ENCODE peak calls at places on chromosomes 6 and 20, in seven cellular contexts. One of them, this sample, is unnamed.

GRCh38 chr20:57680934-57681914 is 28.6 kb downstream of the PMEPA1 start:
- DNase-seq in H1: no peak
- DNase-seq in IMR-90: no peak
- DNase-seq in neuronal stem cell: no peak
- DNase-seq in mesendoderm: no peak
- DNase-seq in mesenchymal stem cell: no peak
- DNase-seq in trophoblast cell: peak; percentile 28
- DNase-seq in this sample: no peak

GRCh38 chr6:117840541-117840983 is 66.5 kb upstream of the SLC35F1 start:
- DNase-seq in mesenchymal stem cell: peak; percentile 57
- DNase-seq in IMR-90: peak; percentile 36
- DNase-seq in H1: no peak
- DNase-seq in mesendoderm: peak; percentile 70
- DNase-seq in trophoblast cell: peak; percentile 76
- DNase-seq in neuronal stem cell: peak; percentile 47
- DNase-seq in this sample: no peak

GRCh38 chr20:57470666-57471495 is 54.1 kb downstream of the CTCFL start:
- DNase-seq in neuronal stem cell: no peak
- DNase-seq in mesendoderm: no peak
- DNase-seq in mesenchymal stem cell: no peak
- DNase-seq in trophoblast cell: no peak
- DNase-seq in IMR-90: no peak
- DNase-seq in H1: no peak
- DNase-seq in this sample: no peak

GRCh38 chr6:38974389-38975133 is 74.0 kb upstream of the GLP1R start:
- DNase-seq in H1: no peak
- DNase-seq in trophoblast cell: peak; percentile 18
- DNase-seq in IMR-90: peak; percentile 4
- DNase-seq in neuronal stem cell: no peak
- DNase-seq in mesenchymal stem cell: peak; percentile 26
- DNase-seq in mesendoderm: peak; percentile 55
- DNase-seq in this sample: no peak

GRCh38 chr6:107624541-107624940 is 134.6 kb downstream of the SOBP start:
- DNase-seq in neuronal stem cell: no peak
- DNase-seq in IMR-90: peak; percentile 31
- DNase-seq in trophoblast cell: peak; percentile 83
- DNase-seq in H1: no peak
- DNase-seq in mesenchymal stem cell: no peak
- DNase-seq in mesendoderm: no peak
- DNase-seq in this sample: no peak

GRCh38 chr20:723756-724155 is 44.5 kb downstream of the SLC52A3 start:
- DNase-seq in IMR-90: no peak
- DNase-seq in neuronal stem cell: no peak
- DNase-seq in mesendoderm: no peak
- DNase-seq in trophoblast cell: no peak
- DNase-seq in mesenchymal stem cell: no peak
- DNase-seq in H1: no peak
- DNase-seq in this sample: peak; percentile 58

GRCh38 chr20:7038029-7038428 is 270.5 kb downstream of the BMP2 start:
- DNase-seq in neuronal stem cell: no peak
- DNase-seq in H1: no peak
- DNase-seq in IMR-90: no peak
- DNase-seq in mesendoderm: no peak
- DNase-seq in trophoblast cell: no peak
- DNase-seq in mesenchymal stem cell: no peak
- DNase-seq in this sample: no peak

GRCh38 chr20:44536139-44536538 is 14.3 kb upstream of the SERINC3 start:
- DNase-seq in neuronal stem cell: no peak
- DNase-seq in trophoblast cell: no peak
- DNase-seq in IMR-90: no peak
- DNase-seq in mesenchymal stem cell: no peak
- DNase-seq in H1: no peak
- DNase-seq in mesendoderm: no peak
- DNase-seq in this sample: no peak

GRCh38 chr20:63284544-63284949 is 8.4 kb upstream of the COL20A1 start:
- DNase-seq in H1: no peak
- DNase-seq in mesendoderm: no peak
- DNase-seq in neuronal stem cell: no peak
- DNase-seq in trophoblast cell: no peak
- DNase-seq in IMR-90: no peak
- DNase-seq in mesenchymal stem cell: no peak
- DNase-seq in this sample: no peak

GRCh38 chr20:52433326-52434040 is 241.9 kb upstream of the ZFP64 start:
- DNase-seq in H1: no peak
- DNase-seq in mesendoderm: no peak
- DNase-seq in neuronal stem cell: no peak
- DNase-seq in trophoblast cell: no peak
- DNase-seq in mesenchymal stem cell: no peak
- DNase-seq in IMR-90: no peak
- DNase-seq in this sample: no peak

GRCh38 chr6:26126394-26127221 is 39.4 kb downstream of the HFE start:
- DNase-seq in neuronal stem cell: no peak
- DNase-seq in mesendoderm: no peak
- DNase-seq in mesenchymal stem cell: no peak
- DNase-seq in trophoblast cell: peak; percentile 39
- DNase-seq in H1: no peak
- DNase-seq in IMR-90: peak; percentile 43
- DNase-seq in this sample: no peak
- H2AK5ac ChIP-seq in neuronal stem cell: no peak overlapping the region
- H2AK5ac ChIP-seq in mesendoderm: no peak overlapping the region
- H2AK5ac ChIP-seq in mesenchymal stem cell: no peak overlapping the region
- H2AK5ac ChIP-seq in trophoblast cell: no peak overlapping the region
- H2AK5ac ChIP-seq in H1: no peak overlapping the region
- H2AK5ac ChIP-seq in IMR-90: peak overlapping the region; percentile 87
- H2AK5ac ChIP-seq in this sample: no peak overlapping the region

DNA sequence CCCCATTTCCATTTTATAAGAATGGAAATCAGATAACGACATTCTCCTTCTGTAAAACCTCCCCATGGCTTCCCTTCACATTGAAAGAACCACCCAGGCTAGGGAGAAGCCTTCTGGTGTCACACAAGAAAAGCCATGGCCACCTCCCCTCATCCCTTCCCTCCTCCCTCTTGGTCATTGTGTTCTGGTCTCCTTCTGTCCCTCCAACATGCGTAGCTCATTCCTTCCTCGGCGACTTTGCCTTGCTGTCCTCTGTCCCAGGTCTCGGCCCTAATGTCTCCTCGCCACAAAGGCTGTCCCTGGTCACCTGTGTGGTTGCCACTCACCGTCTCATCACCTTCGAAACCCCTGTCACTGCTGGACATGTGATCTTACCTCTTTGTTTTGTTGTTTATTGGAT is 193.9 kb downstream of the BCAS1 start:
- DNase-seq in mesendoderm: no peak
- DNase-seq in trophoblast cell: no peak
- DNase-seq in neuronal stem cell: no peak
- DNase-seq in IMR-90: no peak
- DNase-seq in H1: no peak
- DNase-seq in mesenchymal stem cell: no peak
- DNase-seq in this sample: no peak
- H3K18ac ChIP-seq in mesendoderm: no peak overlapping the region
- H3K18ac ChIP-seq in trophoblast cell: no peak overlapping the region
- H3K18ac ChIP-seq in neuronal stem cell: peak overlapping the region; percentile 1
- H3K18ac ChIP-seq in IMR-90: no peak overlapping the region
- H3K18ac ChIP-seq in H1: peak overlapping the region; percentile 66
- H3K18ac ChIP-seq in mesenchymal stem cell: no peak overlapping the region
- H3K18ac ChIP-seq in this sample: no peak overlapping the region

DNA sequence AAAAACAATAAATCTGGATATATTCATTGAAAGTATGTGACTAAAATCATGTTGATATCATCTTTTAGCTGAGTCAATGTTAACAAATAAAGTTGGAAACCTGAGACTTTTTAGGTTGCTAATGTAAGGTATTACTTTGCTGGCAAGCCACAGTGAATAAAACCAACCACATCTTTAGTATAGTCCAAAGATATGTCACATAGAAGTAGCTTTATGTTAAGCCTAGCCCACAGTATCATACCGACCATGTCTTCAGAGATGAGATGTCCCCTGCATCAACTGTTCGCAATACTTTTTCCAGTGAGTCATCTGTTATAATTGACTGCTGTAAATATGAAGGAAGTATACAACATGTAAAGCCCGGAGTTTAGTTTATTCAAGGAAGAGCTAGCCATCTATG is 107.6 kb upstream of the MCHR2 start:
- DNase-seq in H1: no peak
- DNase-seq in mesendoderm: no peak
- DNase-seq in neuronal stem cell: no peak
- DNase-seq in IMR-90: peak; percentile 7
- DNase-seq in mesenchymal stem cell: no peak
- DNase-seq in trophoblast cell: no peak
- DNase-seq in this sample: no peak
- H2AK5ac ChIP-seq in H1: no peak overlapping the region
- H2AK5ac ChIP-seq in mesendoderm: no peak overlapping the region
- H2AK5ac ChIP-seq in neuronal stem cell: no peak overlapping the region
- H2AK5ac ChIP-seq in IMR-90: no peak overlapping the region
- H2AK5ac ChIP-seq in mesenchymal stem cell: no peak overlapping the region
- H2AK5ac ChIP-seq in trophoblast cell: no peak overlapping the region
- H2AK5ac ChIP-seq in this sample: no peak overlapping the region

GRCh38 chr20:24362080-24362479 is 107.3 kb upstream of the SYNDIG1 start:
- DNase-seq in mesendoderm: no peak
- DNase-seq in H1: no peak
- DNase-seq in IMR-90: no peak
- DNase-seq in neuronal stem cell: no peak
- DNase-seq in mesenchymal stem cell: no peak
- DNase-seq in trophoblast cell: no peak
- DNase-seq in this sample: no peak
- H3K18ac ChIP-seq in mesendoderm: no peak overlapping the region
- H3K18ac ChIP-seq in H1: no peak overlapping the region
- H3K18ac ChIP-seq in IMR-90: no peak overlapping the region
- H3K18ac ChIP-seq in neuronal stem cell: no peak overlapping the region
- H3K18ac ChIP-seq in mesenchymal stem cell: no peak overlapping the region
- H3K18ac ChIP-seq in trophoblast cell: no peak overlapping the region
- H3K18ac ChIP-seq in this sample: no peak overlapping the region

GRCh38 chr6:24231578-24231977 is 105.6 kb downstream of the NRSN1 start:
- DNase-seq in H1: no peak
- DNase-seq in neuronal stem cell: no peak
- DNase-seq in mesendoderm: peak; percentile 11
- DNase-seq in trophoblast cell: no peak
- DNase-seq in IMR-90: no peak
- DNase-seq in mesenchymal stem cell: no peak
- DNase-seq in this sample: no peak
- H2AK5ac ChIP-seq in H1: no peak overlapping the region
- H2AK5ac ChIP-seq in neuronal stem cell: no peak overlapping the region
- H2AK5ac ChIP-seq in mesendoderm: no peak overlapping the region
- H2AK5ac ChIP-seq in trophoblast cell: no peak overlapping the region
- H2AK5ac ChIP-seq in IMR-90: no peak overlapping the region
- H2AK5ac ChIP-seq in mesenchymal stem cell: no peak overlapping the region
- H2AK5ac ChIP-seq in this sample: no peak overlapping the region

GRCh38 chr20:47351643-47352331 is 4.7 kb downstream of the ZMYND8 start:
- DNase-seq in mesenchymal stem cell: no peak
- DNase-seq in neuronal stem cell: no peak
- DNase-seq in IMR-90: no peak
- DNase-seq in mesendoderm: peak; percentile 80
- DNase-seq in trophoblast cell: peak; percentile 46
- DNase-seq in H1: no peak
- DNase-seq in this sample: no peak
- H3K18ac ChIP-seq in mesenchymal stem cell: peak overlapping the region; percentile 71
- H3K18ac ChIP-seq in neuronal stem cell: peak overlapping the region; percentile 73
- H3K18ac ChIP-seq in IMR-90: peak overlapping the region; percentile 90
- H3K18ac ChIP-seq in mesendoderm: peak overlapping the region; percentile 88
- H3K18ac ChIP-seq in trophoblast cell: peak overlapping the region; percentile 78
- H3K18ac ChIP-seq in H1: peak overlapping the region; percentile 67
- H3K18ac ChIP-seq in this sample: peak overlapping the region; percentile 56

This sample was measured in H9.